ENCODE peak calls at places on chromosomes 5 and 9, in seven cellular contexts. W, M, N, G, X, B and Z are unnamed samples.

GRCh38 chr9:96417610-96418073 is 528 bp downstream of the ZNF367 start:
- DNase-seq in W (no peak), M (no peak), B (no peak), N (no peak), G (no peak), X (no peak), Z (no peak)

GRCh38 chr5:173333900-173334685 is 5.9 kb upstream of the STC2 start:
- DNase-seq in M (no peak), B (no peak), N (no peak), W (no peak), G (no peak), X (no peak), Z (no peak)

GRCh38 chr9:129983891-129984290 is 59.1 kb downstream of the FNBP1 start:
- DNase-seq in W (no peak), B (no peak), N (no peak), G (no peak), X (no peak), M (no peak), Z (no peak)

GRCh38 chr5:72082048-72082447 is 25.2 kb upstream of the MAP1B start:
- DNase-seq in M (no peak), X (no peak), N (no peak), B (no peak), W (no peak), G (no peak), Z (no peak)

GRCh38 chr9:13487071-13487470 is 207.6 kb upstream of the MPDZ start:
- DNase-seq in G (no peak), W (no peak), X (no peak), M (no peak), N (no peak), B (no peak), Z (no peak)

GRCh38 chr5:130164966-130165365 is 260.7 kb downstream of the CHSY3 start:
- DNase-seq in N (no peak), M (no peak), X (no peak), B (no peak), G (no peak), W (no peak), Z (no peak)

GRCh38 chr5:74630387-74631087 is 10.0 kb downstream of the ENC1 start:
- DNase-seq in W (no peak), B (no peak), X (no peak), M (peak; percentile 5), G (no peak), N (no peak), Z (no peak)

GRCh38 chr5:55300890-55301289 is 6.6 kb downstream of the DHX29 start:
- DNase-seq in N (no peak), B (no peak), G (no peak), M (no peak), W (no peak), X (no peak), Z (no peak)

GRCh38 chr5:127758884-127759283 is 55.7 kb downstream of the CCDC192 start:
- DNase-seq in M (no peak), N (no peak), B (no peak), G (no peak), W (no peak), X (no peak), Z (no peak)

GRCh38 chr9:16704096-16704488 is 166.4 kb downstream of the BNC2 start:
- DNase-seq in G (no peak), X (no peak), N (no peak), M (no peak), B (no peak), W (no peak), Z (no peak)

GRCh38 chr5:109917154-109917546 is 227.4 kb downstream of the MAN2A1 start:
- DNase-seq in B (no peak), W (no peak), N (no peak), G (no peak), M (no peak), X (no peak), Z (no peak)

GRCh38 chr9:93267681-93268505 is 84.0 kb downstream of the WNK2 start:
- DNase-seq in N (no peak), B (no peak), G (no peak), X (no peak), M (no peak), W (no peak), Z (no peak)

GRCh38 chr9:119050281-119050680 is 319.0 kb downstream of the BRINP1 start:
- DNase-seq in M (no peak), N (no peak), X (no peak), G (peak; percentile 13), W (no peak), B (no peak), Z (no peak)

GRCh38 chr9:113463418-113464285 is at the start of gene RGS3:
- DNase-seq in G (no peak), X (peak; percentile 67), M (no peak), B (peak; percentile 73), W (peak; percentile 82), N (no peak), Z (no peak)

GRCh38 chr9:90074319-90074962 is 469.6 kb downstream of the GADD45G start:
- DNase-seq in M (no peak), N (no peak), W (no peak), X (no peak), G (no peak), B (no peak), Z (no peak)

GRCh38 chr9:22105005-22105722 is 96.1 kb upstream of the CDKN2B start:
- DNase-seq in X (no peak), M (no peak), W (no peak), N (no peak), B (no peak), G (no peak), Z (no peak)

GRCh38 chr9:121690316-121690715 is 38.9 kb downstream of the DAB2IP start:
- DNase-seq in B (no peak), M (no peak), W (no peak), N (no peak), G (no peak), X (no peak), Z (no peak)

GRCh38 chr5:121735618-121736017 is 116.1 kb upstream of the FTMT start:
- DNase-seq in N (no peak), B (no peak), M (no peak), G (no peak), X (no peak), W (no peak), Z (no peak)

GRCh38 chr5:150486402-150487198 is 21.3 kb upstream of the NDST1 start:
- DNase-seq in N (peak; percentile 20), G (peak; percentile 59), M (peak; percentile 26), B (peak; percentile 80), W (peak; percentile 79), X (peak; percentile 66), Z (no peak)

GRCh38 chr5:150138551-150139265 is 16.9 kb downstream of the PDGFRB start:
- DNase-seq in G (peak; percentile 73), X (no peak), W (peak; percentile 77), N (no peak), B (no peak), M (no peak), Z (no peak)

GRCh38 chr9:72557549-72557948 is 36.1 kb downstream of the TMC1 start:
- DNase-seq in N (peak; percentile 11), W (peak; percentile 2), M (peak; percentile 5), X (no peak), G (no peak), B (no peak), Z (no peak)

GRCh38 chr5:149011084-149011483 is 51.8 kb downstream of the SH3TC2 start:
- DNase-seq in G (peak; percentile 61), W (no peak), N (no peak), B (peak; percentile 29), X (no peak), M (no peak), Z (no peak)

GRCh38 chr5:58439094-58439644 is 20.7 kb downstream of the PLK2 start:
- DNase-seq in G (no peak), W (no peak), X (no peak), N (no peak), B (no peak), M (no peak), Z (no peak)

GRCh38 chr5:4068171-4068570 is 472.5 kb downstream of the IRX1 start:
- DNase-seq in X (no peak), N (no peak), G (no peak), B (no peak), M (no peak), W (no peak), Z (no peak)

GRCh38 chr5:74934949-74935751 is 69.0 kb upstream of the FAM169A start:
- DNase-seq in M (no peak), N (no peak), X (no peak), W (no peak), G (peak; percentile 10), B (no peak), Z (no peak)

GRCh38 chr5:143653766-143654282 is 158.1 kb upstream of the HMHB1 start:
- DNase-seq in W (no peak), B (no peak), N (no peak), M (no peak), X (no peak), G (no peak), Z (no peak)

GRCh38 chr9:37079370-37080164 is 40.8 kb upstream of the ZCCHC7 start:
- DNase-seq in N (peak; percentile 88), G (peak; percentile 97), X (peak; percentile 93), M (peak; percentile 91), W (peak; percentile 85), B (peak; percentile 95), Z (peak; percentile 95)

GRCh38 chr9:131254107-131254491 is 22.2 kb downstream of the FAM78A start:
- DNase-seq in B (no peak), X (no peak), N (no peak), G (peak; percentile 79), M (no peak), W (no peak), Z (no peak)

GRCh38 chr9:85425153-85425611 is 316.6 kb downstream of the AGTPBP1 start:
- DNase-seq in M (peak; percentile 28), G (peak; percentile 55), X (peak; percentile 50), N (no peak), W (peak; percentile 86), B (peak; percentile 82), Z (peak; percentile 68)

GRCh38 chr5:143064207-143064606 is 294.0 kb downstream of the ARHGAP26 start:
- DNase-seq in G (no peak), M (no peak), B (no peak), W (no peak), N (no peak), X (no peak), Z (no peak)

GRCh38 chr5:128216285-128216684 is 132.7 kb downstream of the SLC12A2 start:
- DNase-seq in X (no peak), B (no peak), G (no peak), N (no peak), M (no peak), W (no peak), Z (no peak)

GRCh38 chr5:1755321-1755949 is 44.2 kb downstream of the MRPL36 start:
- DNase-seq in X (no peak), W (peak; percentile 1), B (no peak), M (no peak), N (no peak), G (no peak), Z (no peak)

GRCh38 chr9:74800226-74800625 is 87.5 kb downstream of the TRPM6 start:
- DNase-seq in B (no peak), M (no peak), N (no peak), W (peak; percentile 11), G (no peak), X (peak; percentile 50), Z (no peak)

GRCh38 chr9:133372144-133372543 is 3.7 kb downstream of the SURF4 start:
- DNase-seq in N (no peak), G (no peak), M (no peak), B (no peak), X (no peak), W (no peak), Z (no peak)

GRCh38 chr9:101880846-101881245 is 142.4 kb upstream of the GRIN3A start:
- DNase-seq in B (no peak), M (no peak), G (no peak), X (no peak), N (no peak), W (no peak), Z (no peak)

GRCh38 chr9:132806723-132807421 is 71.2 kb downstream of the AK8 start:
- DNase-seq in W (no peak), B (no peak), G (no peak), X (peak; percentile 61), N (no peak), M (no peak), Z (no peak)